ENCODE peak calls at places on chromosome 22, in six cellular contexts. C, J, L, G, D and F are unnamed samples.

GRCh38 chr22:23085785-23086184 is 15.5 kb downstream of the GNAZ start:
- DNase-seq in G (no peak), J (no peak), L (no peak), C (no peak), D (no peak), F (no peak)

GRCh38 chr22:49373289-49373666 is 454.4 kb downstream of the BRD1 start:
- DNase-seq in C (no peak), J (no peak), D (no peak), G (no peak), L (no peak), F (no peak)

GRCh38 chr22:44225812-44226211 is 45.1 kb downstream of the PARVG start:
- DNase-seq in C (no peak), J (no peak), G (peak; percentile 72), D (no peak), L (no peak), F (no peak)

GRCh38 chr22:49882519-49883293 is 29.1 kb downstream of the ZBED4 start:
- DNase-seq in J (no peak), L (no peak), C (no peak), G (no peak), D (no peak), F (no peak)

GRCh38 chr22:35103756-35104155 is 37.8 kb downstream of the ISX start:
- DNase-seq in G (no peak), J (no peak), D (no peak), L (peak; percentile 55), C (no peak), F (no peak)

GRCh38 chr22:50218996-50219727 is 18.4 kb downstream of the SELENOO start:
- DNase-seq in L (peak; percentile 89), G (no peak), J (peak; percentile 76), C (peak; percentile 97), D (peak; percentile 32), F (peak; percentile 95)

GRCh38 chr22:31577711-31578110 is 81.4 kb downstream of the SFI1 start:
- DNase-seq in J (no peak), C (no peak), D (no peak), L (no peak), G (no peak), F (no peak)

GRCh38 chr22:26213826-26214225 is 44.6 kb downstream of the SEZ6L start:
- DNase-seq in J (no peak), D (no peak), L (no peak), C (no peak), G (no peak), F (peak; percentile 23)

GRCh38 chr22:47006433-47006832 is 244.0 kb downstream of the TBC1D22A start:
- DNase-seq in L (no peak), C (peak; percentile 29), G (no peak), J (no peak), D (no peak), F (no peak)

GRCh38 chr22:31139866-31140716 is at the start of gene PLA2G3:
- DNase-seq in G (no peak), J (peak; percentile 91), D (peak; percentile 50), L (no peak), C (no peak), F (peak; percentile 87)

GRCh38 chr22:24516301-24516737 is 21.2 kb downstream of the UPB1 start:
- DNase-seq in J (no peak), C (no peak), L (no peak), D (peak; percentile 62), G (no peak), F (no peak)

GRCh38 chr22:26979294-26979693 is 321.9 kb downstream of the MIAT start:
- DNase-seq in C (no peak), D (no peak), L (no peak), J (no peak), G (no peak), F (no peak)

GRCh38 chr22:44625981-44626687 is 75.9 kb upstream of the PRR5 start:
- DNase-seq in C (peak; percentile 83), J (peak; percentile 93), G (no peak), D (peak; percentile 51), L (peak; percentile 76), F (peak; percentile 73)

GRCh38 chr22:17842386-17842785 is 68.1 kb upstream of the BID start:
- DNase-seq in G (no peak), L (peak; percentile 62), J (no peak), C (peak; percentile 76), D (no peak), F (no peak)

GRCh38 chr22:47301820-47302475 is 539.5 kb downstream of the TBC1D22A start:
- DNase-seq in J (no peak), L (no peak), C (no peak), G (peak; percentile 80), D (no peak), F (no peak)

GRCh38 chr22:29628982-29629381 is 25.5 kb downstream of the NF2 start:
- DNase-seq in C (no peak), G (no peak), D (no peak), J (no peak), L (no peak), F (no peak)

GRCh38 chr22:30968015-30968923 is at the start of gene MORC2:
- DNase-seq in C (peak; percentile 84), D (peak; percentile 58), G (no peak), J (no peak), L (peak; percentile 75), F (peak; percentile 70)

GRCh38 chr22:23248583-23248982 is 68.3 kb downstream of the BCR start:
- DNase-seq in G (no peak), J (no peak), C (no peak), D (peak; percentile 53), L (no peak), F (no peak)

GRCh38 chr22:44752285-44753188 is at the start of gene ARHGAP8:
- DNase-seq in J (peak; percentile 72), D (no peak), G (no peak), C (no peak), L (peak; percentile 64), F (peak; percentile 63)

GRCh38 chr22:44622685-44623084 is 79.3 kb upstream of the PRR5 start:
- DNase-seq in C (no peak), G (no peak), J (no peak), L (no peak), D (no peak), F (no peak)

GRCh38 chr22:44211946-44212930 is 31.5 kb downstream of the PARVG start:
- DNase-seq in L (no peak), D (no peak), C (peak; percentile 56), G (no peak), J (peak; percentile 39), F (peak; percentile 20)

GRCh38 chr22:44576311-44577260 is 78.6 kb upstream of the RTL6 start:
- DNase-seq in J (no peak), G (no peak), L (no peak), C (peak; percentile 59), D (no peak), F (no peak)

GRCh38 chr22:29309332-29310064 is 3.0 kb downstream of the GAS2L1 start:
- DNase-seq in D (no peak), J (no peak), L (peak; percentile 50), G (no peak), C (peak; percentile 71), F (peak; percentile 82)

GRCh38 chr22:48905206-48905975 is 922.3 kb downstream of the BRD1 start:
- DNase-seq in D (no peak), C (peak; percentile 46), J (no peak), G (no peak), L (no peak), F (no peak)

GRCh38 chr22:44845191-44845590 is 92.8 kb downstream of the ARHGAP8 start:
- DNase-seq in D (no peak), L (no peak), G (no peak), J (no peak), C (no peak), F (no peak)

GRCh38 chr22:32661296-32661695 is 140.2 kb upstream of the TIMP3 start:
- DNase-seq in L (peak; percentile 24), J (no peak), G (no peak), C (peak; percentile 87), D (no peak), F (no peak)

GRCh38 chr22:49659281-49659923 is 168.3 kb downstream of the BRD1 start:
- DNase-seq in L (peak; percentile 4), C (peak; percentile 44), G (no peak), D (no peak), J (no peak), F (peak; percentile 55)

GRCh38 chr22:44128961-44129613 is 51.6 kb upstream of the PARVG start:
- DNase-seq in C (peak; percentile 52), D (no peak), L (no peak), J (no peak), G (no peak), F (no peak)

GRCh38 chr22:33879796-33880195 is 40.5 kb downstream of the LARGE1 start:
- DNase-seq in L (no peak), G (no peak), D (no peak), J (no peak), C (no peak), F (no peak)

GRCh38 chr22:17119481-17120202 is 1.5 kb downstream of the TMEM121B start:
- DNase-seq in C (no peak), D (no peak), L (peak; percentile 44), G (no peak), J (peak; percentile 84), F (peak; percentile 87)

GRCh38 chr22:24181996-24182560 is 791 bp downstream of the SUSD2 start:
- DNase-seq in G (no peak), D (no peak), C (no peak), L (no peak), J (no peak), F (peak; percentile 62)

GRCh38 chr22:19972251-19972650 is 30.6 kb upstream of the TXNRD2 start:
- DNase-seq in J (no peak), G (no peak), D (no peak), C (no peak), L (no peak), F (no peak)

GRCh38 chr22:19970031-19970478 is 28.4 kb upstream of the TXNRD2 start:
- DNase-seq in J (no peak), D (no peak), L (no peak), G (no peak), C (no peak), F (no peak)

GRCh38 chr22:19970479-19971275 is 29.1 kb upstream of the TXNRD2 start:
- DNase-seq in D (peak; percentile 53), C (peak; percentile 83), J (peak; percentile 96), G (no peak), L (peak; percentile 73), F (peak; percentile 68)

GRCh38 chr22:19972652-19973550 is 31.3 kb upstream of the TXNRD2 start:
- DNase-seq in G (no peak), C (no peak), J (no peak), D (no peak), L (no peak), F (peak; percentile 84)

GRCh38 chr22:19971276-19972124 is 29.9 kb upstream of the TXNRD2 start:
- DNase-seq in C (no peak), D (no peak), L (no peak), G (no peak), J (no peak), F (peak; percentile 75)
- TF ChIP-seq POLR2AphosphoS5 in C (no peak), D (peak; percentile 23), L (no peak), G (no peak), J (no peak), F (no peak)

GRCh38 chr22:21931056-21931455 is 21.6 kb downstream of the PPM1F start:
- DNase-seq in D (no peak), C (no peak), G (no peak), J (no peak), L (no peak), F (no peak)
- TF ChIP-seq EP300 in D (no peak), C (no peak), G (no peak), J (no peak), L (no peak), F (no peak)

GRCh38 chr22:38461057-38461413 is 6.0 kb upstream of the KCNJ4 start:
- DNase-seq in G (no peak), L (no peak), D (no peak), C (no peak), J (no peak), F (no peak)
- H3K4me3 ChIP-seq in G (peak overlapping the region; percentile 10), L (no peak overlapping the region), D (no peak overlapping the region), C (peak overlapping the region; percentile 11), J (no peak overlapping the region), F (no peak overlapping the region)

GRCh38 chr22:45994516-45995404 is 17.8 kb upstream of the WNT7B start:
- DNase-seq in D (no peak), C (peak; percentile 91), L (peak; percentile 83), J (peak; percentile 100), G (no peak), F (no peak)
- TF ChIP-seq POLR2AphosphoS5 in D (no peak), C (no peak), L (no peak), J (no peak), G (peak; percentile 57), F (no peak)